ENCODE peak calls at places on chromosomes 3 and 15, in four cellular contexts. X, H, T and I are unnamed samples.

GRCh38 chr15:76057332-76058000 is 2.3 kb upstream of the TMEM266 start:
- DNase-seq in X (no peak), H (peak), T (peak), I (no peak)

GRCh38 chr3:179071161-179071568 is 444 bp downstream of the ZMAT3 start:
- DNase-seq in X (no peak), H (peak), T (no peak), I (no peak)

GRCh38 chr15:68781766-68782588 is 38.7 kb downstream of the ANP32A start:
- DNase-seq in X (no peak), H (no peak), T (no peak), I (no peak)

GRCh38 chr3:177781686-177782161 is 584.4 kb upstream of the TBL1XR1 start:
- DNase-seq in X (no peak), H (no peak), T (no peak), I (no peak)

GRCh38 chr3:48215466-48215865 is 7.8 kb upstream of the CAMP start:
- DNase-seq in X (no peak), H (no peak), T (no peak), I (no peak)

GRCh38 chr3:12986986-12987385 is 86.2 kb downstream of the IQSEC1 start:
- DNase-seq in X (no peak), H (no peak), T (no peak), I (no peak)

GRCh38 chr3:45325676-45326075 is 62.7 kb upstream of the LARS2 start:
- DNase-seq in X (no peak), H (no peak), T (no peak), I (no peak)

GRCh38 chr3:122793568-122794416 is at the start of gene HSPBAP1:
- DNase-seq in X (peak), H (peak), T (peak), I (peak)

GRCh38 chr3:78455737-78456136 is 1312.1 kb downstream of the ROBO1 start:
- DNase-seq in X (no peak), H (no peak), T (no peak), I (no peak)

GRCh38 chr3:49386056-49386756 is 25.6 kb downstream of the RHOA start:
- DNase-seq in X (no peak), H (no peak), T (no peak), I (no peak)

GRCh38 chr3:15797600-15798303 is at the start of gene ANKRD28:
- DNase-seq in X (no peak), H (peak), T (peak), I (no peak)

DNA sequence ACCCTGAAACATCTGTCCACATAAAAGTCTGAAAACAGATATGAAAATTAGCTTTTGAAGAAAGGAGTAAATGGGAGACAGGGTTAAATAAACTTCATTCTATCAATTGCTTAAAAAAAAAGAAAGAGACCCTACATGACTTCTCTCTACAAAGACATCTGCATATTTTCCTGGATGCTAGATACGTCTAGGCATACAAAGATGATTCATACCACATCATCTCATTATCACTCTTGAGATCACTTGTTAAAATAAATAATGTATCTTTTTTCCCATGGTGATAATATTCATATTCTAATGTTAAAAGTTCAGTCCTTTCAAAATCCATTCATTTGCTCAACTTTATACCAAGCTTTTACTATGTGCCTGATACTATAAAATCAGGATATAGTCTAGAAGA is 295.8 kb downstream of the MAGI1 start:
- DNase-seq in X (no peak), H (no peak), T (no peak), I (no peak)
- TF ChIP-seq TCF12 in X (no peak), H (no peak), T (peak), I (no peak)

DNA sequence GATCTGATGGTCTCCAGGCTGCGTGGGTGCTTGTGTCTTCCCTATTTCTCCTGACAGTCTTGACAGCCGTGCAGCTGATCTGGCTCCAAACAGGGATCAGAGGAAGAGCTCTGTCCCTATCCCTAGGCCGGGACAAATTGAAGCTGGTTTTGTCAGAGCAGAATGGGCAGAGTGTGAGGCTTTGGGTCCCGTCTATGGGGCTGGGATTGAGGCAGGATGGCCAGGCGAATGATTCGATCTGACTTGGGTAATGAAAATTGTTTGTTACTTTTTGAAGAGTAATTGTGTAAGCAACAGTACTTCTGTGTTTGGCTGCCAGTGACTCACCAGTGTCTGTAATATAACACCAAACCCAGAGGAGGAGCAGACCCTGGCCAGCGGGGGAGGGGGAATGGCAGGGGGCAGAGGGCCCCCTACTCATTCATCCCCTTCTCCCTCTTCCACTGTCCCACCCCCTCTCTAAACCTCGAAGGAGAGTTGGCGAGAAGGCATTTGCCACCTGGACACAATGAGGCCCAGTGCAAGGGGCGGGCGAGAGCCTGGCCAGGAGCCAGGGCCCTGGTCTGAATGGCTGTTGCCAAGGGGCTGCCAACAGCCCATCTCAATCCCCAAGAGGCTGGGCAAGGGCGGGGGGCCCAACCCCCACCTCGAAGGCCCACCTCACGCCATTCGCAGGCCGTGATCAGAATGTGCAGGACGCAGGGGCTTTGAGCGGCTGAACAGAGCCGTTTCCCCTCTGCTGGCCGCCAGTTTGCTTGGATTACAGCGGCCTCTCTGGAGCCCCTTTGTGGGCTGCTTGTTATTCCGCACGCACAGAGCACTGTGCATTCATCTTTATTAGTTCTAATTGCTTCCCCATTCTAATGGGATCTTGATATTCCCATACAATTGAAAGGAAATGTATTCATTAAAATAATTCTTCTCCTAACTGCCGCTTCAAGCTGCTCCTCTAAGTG is 5.1 kb upstream of the MAGEF1 start:
- DNase-seq in X (no peak), H (peak), T (peak), I (no peak)
- TF ChIP-seq TCF12 in X (no peak), H (no peak), T (peak), I (no peak)

GRCh38 chr3:138378990-138379389 is 30.6 kb downstream of the MRAS start:
- DNase-seq in X (no peak), H (peak), T (no peak), I (no peak)
- TF ChIP-seq TCF12 in X (no peak), H (no peak), T (no peak), I (no peak)

GRCh38 chr15:36358094-36358961 is 221.1 kb upstream of the CDIN1 start:
- DNase-seq in X (no peak), H (no peak), T (no peak), I (no peak)
- TF ChIP-seq TCF12 in X (no peak), H (no peak), T (peak), I (no peak)

GRCh38 chr3:71916747-71917369 is 131.9 kb upstream of the PROK2 start:
- DNase-seq in X (no peak), H (no peak), T (peak), I (no peak)
- TF ChIP-seq TCF12 in X (no peak), H (no peak), T (no peak), I (no peak)

GRCh38 chr3:188546835-188547670 is 393.1 kb downstream of the LPP start:
- DNase-seq in X (no peak), H (peak), T (no peak), I (no peak)
- TF ChIP-seq TCF12 in X (no peak), H (no peak), T (peak), I (no peak)

DNA sequence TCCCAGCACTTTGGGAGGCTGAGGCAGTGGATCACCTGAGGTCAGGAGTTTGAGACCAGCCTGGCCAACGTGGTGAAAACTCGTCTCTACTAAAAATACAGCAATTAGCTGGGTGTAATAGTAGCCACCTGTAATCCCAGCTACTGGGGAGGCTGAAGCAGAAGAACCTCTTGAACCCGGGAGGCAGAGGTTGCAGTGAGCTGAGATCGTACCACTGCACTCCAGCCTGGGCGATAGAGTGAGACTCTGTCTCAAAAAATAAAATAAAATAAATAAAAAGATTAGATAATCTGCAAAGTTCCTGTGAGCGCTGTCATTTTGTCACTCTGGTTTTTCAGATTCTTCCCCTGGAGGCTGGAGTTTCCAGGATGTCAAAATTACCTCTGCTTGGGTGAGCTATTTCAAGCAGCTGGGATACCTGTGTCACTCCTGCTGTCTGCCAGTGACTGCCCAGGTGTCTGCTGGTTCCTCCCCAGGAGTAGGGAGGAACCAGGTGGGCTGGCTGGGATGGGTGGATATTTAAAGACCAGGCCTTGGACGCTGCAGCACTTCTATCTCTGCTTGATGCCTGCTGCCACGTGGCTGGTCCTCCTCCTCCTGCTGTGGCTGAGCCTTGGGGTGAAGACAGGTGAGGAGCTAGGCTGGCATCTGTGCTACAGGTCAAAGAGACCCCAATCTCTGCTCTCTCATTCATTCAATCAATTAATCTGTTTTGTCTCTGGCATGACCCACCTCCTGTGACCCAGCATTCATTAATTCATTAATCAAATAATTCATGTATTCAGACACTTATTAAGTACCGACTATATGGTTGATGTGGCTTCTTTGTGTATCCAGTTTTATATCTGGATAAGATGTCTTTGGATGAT is 19.5 kb upstream of the MUC20 start:
- DNase-seq in X (no peak), H (no peak), T (no peak), I (no peak)
- TF ChIP-seq TCF12 in X (no peak), H (no peak), T (no peak), I (no peak)

DNA sequence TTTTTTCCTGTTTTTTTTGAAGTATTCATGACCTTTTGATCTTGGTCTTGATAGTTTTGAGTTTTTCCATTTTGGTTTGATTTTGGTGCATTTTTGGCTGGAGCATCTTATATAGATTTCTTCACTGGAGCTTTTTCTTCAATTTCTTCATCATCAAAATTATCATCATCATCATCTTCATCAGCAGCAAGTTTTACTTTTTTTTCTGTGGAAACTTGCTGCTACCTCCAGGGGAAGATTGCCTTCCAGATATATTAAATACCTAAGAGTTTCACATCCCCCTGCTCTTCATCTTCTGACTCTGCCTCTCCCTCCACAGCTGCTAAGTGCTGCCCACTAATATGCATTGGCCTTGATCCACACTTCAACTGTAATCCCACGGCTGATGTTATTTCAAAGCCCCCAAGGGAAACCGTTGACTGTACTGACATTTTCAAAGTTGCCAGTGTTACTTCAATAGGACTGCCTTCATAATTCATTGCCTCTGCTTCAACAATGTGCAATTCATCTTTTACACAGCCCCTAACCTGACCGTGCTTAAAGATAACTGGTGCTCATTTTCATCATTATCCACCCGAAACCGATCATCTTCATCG is 151.7 kb downstream of the NR1D2 start:
- DNase-seq in X (no peak), H (no peak), T (no peak), I (no peak)
- TF ChIP-seq TCF12 in X (no peak), H (no peak), T (no peak), I (no peak)

DNA sequence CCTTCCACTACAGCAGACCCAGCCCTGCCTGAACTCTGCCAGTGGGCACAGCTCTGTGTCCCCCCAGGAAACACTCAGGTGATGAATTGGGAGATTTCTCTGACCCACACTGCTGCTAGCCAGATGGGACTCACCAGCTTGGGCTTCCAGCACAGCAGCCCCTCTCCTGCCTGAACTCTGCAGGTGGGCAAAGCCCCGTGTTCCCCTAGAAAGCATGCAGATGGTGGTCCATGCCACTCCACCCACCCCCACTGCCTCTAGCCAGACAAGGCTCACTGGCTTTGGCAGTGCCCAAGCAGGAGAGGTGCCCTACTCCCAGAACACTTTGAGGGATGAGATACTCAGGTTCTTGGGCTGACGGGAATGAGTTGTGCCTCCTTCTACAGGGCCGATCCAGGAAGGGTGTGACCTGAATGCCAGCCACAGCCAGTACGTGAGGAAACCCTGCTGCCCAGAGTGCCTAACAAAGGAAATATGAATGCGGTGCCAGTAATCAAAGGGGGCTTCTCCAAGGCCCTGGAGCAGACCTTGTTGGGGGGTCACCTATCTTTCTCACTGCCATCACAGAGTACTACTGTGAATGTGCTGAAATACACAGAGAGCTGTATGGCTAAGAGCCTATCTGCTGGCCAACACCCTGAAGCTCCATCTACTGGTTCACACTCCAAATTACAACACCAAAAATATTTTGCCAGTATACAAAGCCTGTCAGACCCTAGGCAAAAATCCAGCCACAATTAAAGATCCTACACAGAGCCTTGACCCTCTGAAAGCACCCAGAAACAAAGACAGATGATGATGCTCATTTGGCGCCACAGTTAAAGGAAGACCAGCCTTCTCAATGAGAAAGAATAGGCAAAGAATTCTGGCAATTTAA is 61.9 kb downstream of the BTLA start:
- DNase-seq in X (no peak), H (peak), T (no peak), I (no peak)
- TF ChIP-seq TCF12 in X (no peak), H (no peak), T (no peak), I (peak)